ENCODE peak calls at places on chromosomes 16 and 17, in ten cellular contexts. Z, J, D, H, I, T, W, S, O and B are unnamed samples.

GRCh38 chr17:80782536-80783427 is 208.9 kb upstream of the CHMP6 start:
- DNase-seq in Z (peak; percentile 46), J (peak; percentile 25), D (no peak), H (no peak), I (no peak), T (peak; percentile 59), W (no peak), S (no peak), O (peak; percentile 55), B (no peak)

GRCh38 chr16:54722210-54722676 is 208.4 kb upstream of the IRX5 start:
- DNase-seq in Z (no peak), J (no peak), D (no peak), H (no peak), I (no peak), T (no peak), W (peak; percentile 11), S (no peak), O (no peak), B (no peak)

GRCh38 chr16:2179576-2179975 is 16.8 kb downstream of the CASKIN1 start:
- DNase-seq in Z (no peak), J (no peak), D (no peak), H (no peak), I (no peak), T (no peak), W (no peak), S (no peak), O (no peak), B (no peak)

GRCh38 chr17:76370261-76370993 is 14.0 kb upstream of the SPHK1 start:
- DNase-seq in Z (no peak), J (peak; percentile 99), D (peak; percentile 93), H (peak; percentile 65), I (peak; percentile 92), T (peak; percentile 98), W (no peak), S (no peak), O (peak; percentile 93), B (peak; percentile 90)

GRCh38 chr17:7992516-7992915 is 9.9 kb upstream of the GUCY2D start:
- DNase-seq in Z (no peak), J (peak; percentile 66), D (no peak), H (no peak), I (no peak), T (peak; percentile 62), W (no peak), S (no peak), O (no peak), B (no peak)

GRCh38 chr17:74433421-74434121 is 1.7 kb downstream of the GPRC5C start:
- DNase-seq in Z (no peak), J (no peak), D (peak; percentile 51), H (no peak), I (no peak), T (no peak), W (peak; percentile 72), S (no peak), O (no peak), B (no peak)

GRCh38 chr17:76252040-76252954 is 12.0 kb upstream of the RNF157 start:
- DNase-seq in Z (peak; percentile 77), J (peak; percentile 89), D (peak; percentile 73), H (peak; percentile 66), I (peak; percentile 93), T (peak; percentile 99), W (peak; percentile 94), S (no peak), O (peak; percentile 96), B (no peak)

GRCh38 chr17:16294560-16294959 is 58.7 kb downstream of the CENPV start:
- DNase-seq in Z (no peak), J (no peak), D (no peak), H (no peak), I (no peak), T (no peak), W (peak; percentile 27), S (no peak), O (no peak), B (no peak)

GRCh38 chr17:66431080-66431795 is 128.8 kb downstream of the PRKCA start:
- DNase-seq in Z (no peak), J (peak; percentile 43), D (peak; percentile 27), H (no peak), I (no peak), T (peak; percentile 41), W (no peak), S (no peak), O (peak; percentile 70), B (no peak)

GRCh38 chr16:85428899-85429775 is 184.0 kb upstream of the GSE1 start:
- DNase-seq in Z (no peak), J (no peak), D (no peak), H (no peak), I (no peak), T (no peak), W (no peak), S (no peak), O (no peak), B (no peak)

GRCh38 chr17:82932146-82933005 is 92.6 kb upstream of the ZNF750 start:
- DNase-seq in Z (no peak), J (peak; percentile 86), D (peak; percentile 36), H (no peak), I (no peak), T (peak; percentile 86), W (no peak), S (no peak), O (peak; percentile 74), B (no peak)

GRCh38 chr17:67435122-67435521 is 58.0 kb downstream of the PITPNC1 start:
- DNase-seq in Z (no peak), J (peak; percentile 49), D (peak; percentile 60), H (no peak), I (no peak), T (no peak), W (peak; percentile 10), S (peak; percentile 55), O (no peak), B (no peak)

GRCh38 chr17:62859146-62859545 is 51.0 kb upstream of the MARCHF10 start:
- DNase-seq in Z (no peak), J (peak; percentile 91), D (peak; percentile 90), H (no peak), I (peak; percentile 42), T (peak; percentile 21), W (no peak), S (no peak), O (peak; percentile 83), B (no peak)

GRCh38 chr16:53052519-53053501 is at the start of gene CHD9NB:
- DNase-seq in Z (peak; percentile 65), J (peak; percentile 94), D (peak; percentile 86), H (no peak), I (peak; percentile 90), T (peak; percentile 86), W (peak; percentile 89), S (no peak), O (peak; percentile 88), B (peak; percentile 86)
- H3K4me3 ChIP-seq in Z (peak within 1 kb of the TSS; percentile 49), J (peak within 1 kb of the TSS; percentile 48), D (no peak within 1 kb of the TSS), H (no peak within 1 kb of the TSS), I (peak within 1 kb of the TSS; percentile 48), T (peak within 1 kb of the TSS; percentile 37), W (no peak within 1 kb of the TSS), S (no peak within 1 kb of the TSS), O (peak within 1 kb of the TSS; percentile 37), B (peak within 1 kb of the TSS; percentile 38)

GRCh38 chr17:37742762-37743611 is 1.9 kb downstream of the HNF1B start:
- DNase-seq in Z (no peak), J (no peak), D (no peak), H (no peak), I (no peak), T (no peak), W (peak; percentile 64), S (no peak), O (no peak), B (no peak)

GRCh38 chr17:37743612-37743874 is 1.3 kb downstream of the HNF1B start:
- DNase-seq in Z (no peak), J (no peak), D (no peak), H (no peak), I (no peak), T (no peak), W (peak; percentile 88), S (no peak), O (no peak), B (no peak)

GRCh38 chr17:37740861-37741260 is 4.0 kb downstream of the HNF1B start:
- DNase-seq in Z (no peak), J (no peak), D (no peak), H (no peak), I (no peak), T (no peak), W (no peak), S (no peak), O (no peak), B (no peak)

GRCh38 chr17:37742114-37742761 is 2.6 kb downstream of the HNF1B start:
- DNase-seq in Z (no peak), J (no peak), D (no peak), H (no peak), I (no peak), T (peak; percentile 20), W (no peak), S (no peak), O (peak; percentile 22), B (no peak)

GRCh38 chr17:37741334-37742113 is 3.3 kb downstream of the HNF1B start:
- DNase-seq in Z (no peak), J (peak; percentile 19), D (no peak), H (no peak), I (no peak), T (no peak), W (no peak), S (no peak), O (peak; percentile 30), B (no peak)
- H3K4me3 ChIP-seq in Z (no peak overlapping the region), J (no peak overlapping the region), D (peak overlapping the region; percentile 19), H (peak overlapping the region; percentile 35), I (no peak overlapping the region), T (no peak overlapping the region), W (peak overlapping the region; percentile 77), S (peak overlapping the region; percentile 32), O (no peak overlapping the region), B (no peak overlapping the region)

GRCh38 chr16:56932588-56933265 is 785 bp downstream of the HERPUD1 start:
- DNase-seq in Z (peak; percentile 78), J (peak; percentile 84), D (peak; percentile 81), H (peak; percentile 84), I (peak; percentile 44), T (peak; percentile 69), W (peak; percentile 94), S (no peak), O (peak; percentile 79), B (no peak)
- H3K4me3 ChIP-seq in Z (peak overlapping the region; percentile 94), J (peak overlapping the region; percentile 96), D (peak overlapping the region; percentile 85), H (peak overlapping the region; percentile 89), I (peak overlapping the region; percentile 91), T (peak overlapping the region; percentile 63), W (peak overlapping the region; percentile 93), S (peak overlapping the region; percentile 99), O (peak overlapping the region; percentile 80), B (peak overlapping the region; percentile 100)

GRCh38 chr16:46885960-46886763 is 2.0 kb downstream of the GPT2 start:
- DNase-seq in Z (no peak), J (peak; percentile 63), D (peak; percentile 86), H (peak; percentile 17), I (no peak), T (peak; percentile 81), W (no peak), S (no peak), O (peak; percentile 56), B (no peak)

GRCh38 chr16:46882940-46883307 is 1.2 kb upstream of the GPT2 start:
- DNase-seq in Z (no peak), J (no peak), D (no peak), H (no peak), I (no peak), T (no peak), W (peak; percentile 36), S (no peak), O (no peak), B (no peak)

GRCh38 chr16:46883353-46883689 is 841 bp upstream of the GPT2 start:
- DNase-seq in Z (no peak), J (no peak), D (no peak), H (no peak), I (no peak), T (no peak), W (peak; percentile 97), S (no peak), O (no peak), B (no peak)

GRCh38 chr16:46883690-46884512 is at the start of gene GPT2:
- DNase-seq in Z (peak; percentile 96), J (peak; percentile 93), D (peak; percentile 97), H (peak; percentile 91), I (peak; percentile 75), T (peak; percentile 95), W (peak; percentile 97), S (peak; percentile 23), O (peak; percentile 93), B (peak; percentile 72)

GRCh38 chr16:46884513-46885293 is 541 bp downstream of the GPT2 start:
- DNase-seq in Z (peak; percentile 28), J (peak; percentile 28), D (peak; percentile 21), H (no peak), I (no peak), T (peak; percentile 20), W (no peak), S (no peak), O (no peak), B (no peak)
- H3K4me3 ChIP-seq in Z (peak overlapping the region; percentile 56), J (peak overlapping the region; percentile 96), D (peak overlapping the region; percentile 66), H (peak overlapping the region; percentile 84), I (peak overlapping the region; percentile 66), T (peak overlapping the region; percentile 79), W (peak overlapping the region; percentile 99), S (peak overlapping the region; percentile 72), O (peak overlapping the region; percentile 59), B (peak overlapping the region; percentile 67)